ENCODE peak calls at places on chromosomes 12 and 14, in ten cellular contexts. Q is epithelial cell of proximal tubule; K is mesenchymal stem cell; T is C1 segment of cervical spinal cord; C is AG09319; A is stimulated activated CD4-positive, alpha-beta T cell treated with anti-CD3 and anti-CD28 coated beads, Interleukin-1b, Interleukin-23, amount 100 ng/mL, for 4 hours; N is HT1080; O is mammary epithelial cell; U is choroid plexus epithelial cell; P is T-helper 2 cell. V is an unnamed sample.

GRCh38 chr12:10967409-10967808 is 19.3 kb downstream of the TAS2R50 start:
- DNase-seq in U (peak), P (no peak), Q (peak), O (peak), K (peak), C (peak), N (peak), A (no peak), T (no peak), V (peak)

GRCh38 chr14:68797180-68797670 is 4.4 kb upstream of the ZFP36L1 start:
- DNase-seq in O (no peak), P (no peak), K (no peak), Q (no peak), U (no peak), N (no peak), A (no peak), T (no peak), C (no peak), V (no peak)

GRCh38 chr12:32312049-32312670 is 87.2 kb upstream of the FGD4 start:
- DNase-seq in O (peak), K (peak), Q (peak), P (no peak), N (peak), T (no peak), A (no peak), U (peak), C (peak), V (peak)

GRCh38 chr12:110312581-110313360 is 31.7 kb downstream of the ATP2A2 start:
- DNase-seq in T (no peak), P (peak), C (no peak), O (peak), U (peak), Q (peak), K (peak), N (peak), A (no peak), V (peak)

GRCh38 chr12:69630191-69630590 is 19.5 kb upstream of the LRRC10 start:
- DNase-seq in Q (no peak), U (peak), N (no peak), A (no peak), O (no peak), T (no peak), C (no peak), K (peak), P (no peak), V (no peak)

GRCh38 chr12:34163443-34163842 is 141.1 kb downstream of the ALG10 start:
- DNase-seq in Q (no peak), A (no peak), O (no peak), T (no peak), U (no peak), P (no peak), N (no peak), K (no peak), C (no peak), V (no peak)

GRCh38 chr12:21988619-21989018 is 47.4 kb upstream of the ABCC9 start:
- DNase-seq in T (no peak), N (no peak), K (no peak), C (no peak), U (no peak), P (no peak), Q (no peak), A (no peak), O (no peak), V (no peak)

GRCh38 chr12:52496590-52497071 is 3.6 kb upstream of the KRT6A start:
- DNase-seq in A (no peak), K (peak), U (peak), Q (no peak), O (peak), C (no peak), P (no peak), N (peak), T (no peak), V (peak)

GRCh38 chr14:94357166-94357565 is 31.2 kb downstream of the SERPINA1 start:
- DNase-seq in Q (no peak), K (no peak), O (no peak), C (no peak), U (no peak), A (no peak), N (no peak), T (no peak), P (no peak), V (no peak)

GRCh38 chr12:58850826-58851225 is 69.5 kb downstream of the LRIG3 start:
- DNase-seq in U (no peak), Q (no peak), C (no peak), K (no peak), P (no peak), A (no peak), T (no peak), O (peak), N (no peak), V (peak)